ENCODE peak calls at places on chromosomes 16 and 17, in ten cellular contexts. V is IMR-90, X is PC-3, Y is fibroblast of lung, T is MM.1S, Z is GM23248, H is mammary epithelial cell, W is Karpas-422, C is H9, R is trophoblast cell. M is an unnamed sample.

GRCh38 chr16:67542464-67542863 is 13.8 kb downstream of the RIPOR1 start:
- DNase-seq in T (peak), R (no peak), V (peak), Z (peak), W (peak), Y (peak), C (peak), X (peak), H (peak), M (peak)

GRCh38 chr16:84598391-84598750 is 19.5 kb downstream of the COTL1 start:
- DNase-seq in W (peak), R (no peak), T (no peak), C (no peak), Y (no peak), V (no peak), X (no peak), H (no peak), Z (no peak), M (no peak)

GRCh38 chr16:56603589-56603988 is 4.8 kb upstream of the MT2A start:
- DNase-seq in T (peak), Z (peak), X (peak), V (peak), W (no peak), Y (peak), H (no peak), R (peak), C (peak), M (no peak)

GRCh38 chr17:77129568-77130301 is 11.0 kb upstream of the SEC14L1 start:
- DNase-seq in T (no peak), W (no peak), V (peak), R (no peak), C (no peak), X (no peak), Z (peak), Y (no peak), H (no peak), M (no peak)

GRCh38 chr16:49416276-49416675 is 42.7 kb downstream of the C16orf78 start:
- DNase-seq in T (no peak), W (no peak), Y (no peak), H (no peak), V (no peak), Z (no peak), C (no peak), X (no peak), R (no peak), M (no peak)

GRCh38 chr17:40453881-40454630 is 10.8 kb downstream of the IGFBP4 start:
- DNase-seq in H (no peak), Y (peak), W (no peak), Z (peak), X (no peak), C (no peak), R (no peak), V (peak), T (no peak), M (peak)

GRCh38 chr16:73010150-73010676 is 37.7 kb downstream of the ZFHX3 start:
- DNase-seq in V (no peak), Z (no peak), R (no peak), T (no peak), X (peak), W (no peak), H (no peak), C (no peak), Y (no peak), M (no peak)

GRCh38 chr17:312476-313148 is 40.0 kb downstream of the RPH3AL start:
- DNase-seq in Z (no peak), W (no peak), C (no peak), Y (no peak), X (no peak), V (no peak), R (no peak), T (no peak), H (no peak), M (no peak)

GRCh38 chr16:84844049-84844350 is 24.2 kb downstream of the CRISPLD2 start:
- DNase-seq in Z (no peak), R (no peak), H (no peak), C (no peak), W (no peak), T (no peak), Y (no peak), V (no peak), X (no peak), M (no peak)

GRCh38 chr16:2015947-2016208 is 3.7 kb upstream of the NPW start:
- DNase-seq in C (no peak), Y (no peak), H (no peak), R (no peak), T (no peak), V (no peak), X (no peak), Z (no peak), W (no peak), M (no peak)
- H3K9ac ChIP-seq in C (no peak), Y (no peak), H (no peak), R (no peak), T (no peak), V (no peak), X (peak), Z (no peak), W (no peak), M (no peak)

DNA sequence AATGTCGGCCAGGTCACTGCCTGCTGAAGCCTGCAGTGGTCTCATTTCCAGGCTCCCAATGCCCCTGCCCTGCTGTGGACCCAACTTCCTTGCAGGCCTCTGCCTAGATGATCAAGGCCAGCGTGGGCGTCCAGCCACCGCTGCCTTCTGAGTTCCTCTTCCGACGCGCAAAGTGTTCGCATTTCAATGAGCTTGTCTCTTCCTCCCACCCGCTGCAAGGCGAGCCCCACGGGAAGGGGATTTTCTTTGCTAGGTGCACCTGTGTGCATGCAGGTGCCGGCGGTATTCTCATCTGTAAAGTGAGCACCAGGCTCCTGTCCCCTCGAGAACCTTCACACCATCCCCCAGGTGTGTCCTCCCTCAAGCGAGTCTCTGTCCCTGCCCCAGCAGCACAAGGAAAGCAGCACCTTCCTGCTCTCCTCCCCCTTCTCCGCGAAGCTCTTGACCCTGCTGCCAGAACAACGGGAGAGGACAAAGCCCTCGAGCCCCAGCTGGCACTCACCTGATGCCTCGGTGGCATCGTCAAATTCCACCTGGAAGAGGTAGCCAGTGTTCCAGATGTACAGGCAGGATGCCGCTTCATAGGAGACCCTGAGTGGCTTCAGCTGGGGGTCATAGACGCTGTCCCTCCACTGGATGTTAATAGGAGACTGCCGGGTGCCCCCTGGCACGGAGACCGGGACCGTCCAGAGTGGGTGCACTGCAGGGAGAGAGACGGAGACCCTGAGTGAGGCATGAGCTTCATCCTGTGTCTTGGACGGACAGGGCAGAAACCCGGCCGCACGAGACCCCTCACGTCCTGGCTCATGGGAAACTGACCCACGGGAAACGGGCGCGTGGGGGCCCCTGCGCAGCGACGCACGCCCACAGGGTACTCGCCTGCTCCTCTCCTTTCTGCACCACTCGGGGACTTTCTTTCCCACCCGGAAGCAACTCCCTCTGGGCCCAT is 9.8 kb downstream of the CA5A start:
- DNase-seq in W (no peak), C (no peak), H (no peak), Y (no peak), Z (no peak), V (no peak), T (no peak), X (no peak), R (no peak), M (no peak)
- H3K4me2 ChIP-seq in W (no peak), C (no peak), H (no peak), Y (no peak), Z (no peak), V (no peak), T (no peak), X (no peak), R (no peak), M (no peak)

GRCh38 chr17:48483471-48484131 is 47.2 kb downstream of the HOXB1 start:
- DNase-seq in C (no peak), Y (peak), X (peak), H (peak), V (peak), Z (peak), R (peak), T (peak), W (peak), M (peak)

GRCh38 chr17:48483004-48483403 is 47.8 kb downstream of the HOXB1 start:
- DNase-seq in C (no peak), W (no peak), X (no peak), V (no peak), H (no peak), Y (no peak), R (no peak), Z (peak), T (no peak), M (no peak)

GRCh38 chr17:48484850-48485249 is 46.0 kb downstream of the HOXB1 start:
- DNase-seq in W (no peak), V (peak), R (no peak), C (no peak), Y (peak), H (peak), X (peak), T (no peak), Z (peak), M (peak)

GRCh38 chr17:48486557-48486956 is 44.3 kb downstream of the HOXB1 start:
- DNase-seq in H (peak), Z (peak), W (no peak), V (peak), R (peak), C (no peak), T (no peak), Y (peak), X (peak), M (peak)

DNA sequence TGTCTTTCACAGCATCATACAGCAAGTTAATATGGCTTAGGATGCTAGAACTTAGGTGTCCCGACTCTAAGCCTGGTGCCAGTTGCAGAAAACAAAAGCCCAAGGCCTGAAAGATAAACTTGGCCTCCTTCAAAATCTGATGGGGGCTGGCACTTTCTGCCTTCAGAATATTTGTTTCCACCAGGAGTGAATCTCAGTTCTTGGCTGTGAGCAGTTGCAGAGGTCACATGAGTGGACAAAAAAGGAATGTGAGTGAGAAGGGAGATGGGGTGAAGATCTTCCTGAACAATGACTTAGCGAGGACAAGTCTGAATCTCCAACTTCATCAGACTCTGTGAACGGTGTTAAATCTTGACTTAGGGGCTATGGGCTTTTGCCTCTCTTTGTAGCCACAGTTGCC is 46.6 kb downstream of the HOXB1 start:
- DNase-seq in X (peak), R (no peak), C (no peak), V (peak), W (no peak), Y (peak), T (no peak), Z (peak), H (no peak), M (peak)
- H3K9ac ChIP-seq in X (peak), R (no peak), C (no peak), V (peak), W (peak), Y (no peak), T (peak), Z (peak), H (peak), M (peak)

GRCh38 chr17:67390006-67390645 is 13.0 kb downstream of the PITPNC1 start:
- DNase-seq in C (no peak), Y (no peak), Z (no peak), T (no peak), R (no peak), H (no peak), W (no peak), X (no peak), V (peak), M (no peak)
- H3K4me2 ChIP-seq in C (no peak), Y (peak), Z (peak), T (no peak), R (no peak), H (peak), W (no peak), X (peak), V (peak), M (peak)

DNA sequence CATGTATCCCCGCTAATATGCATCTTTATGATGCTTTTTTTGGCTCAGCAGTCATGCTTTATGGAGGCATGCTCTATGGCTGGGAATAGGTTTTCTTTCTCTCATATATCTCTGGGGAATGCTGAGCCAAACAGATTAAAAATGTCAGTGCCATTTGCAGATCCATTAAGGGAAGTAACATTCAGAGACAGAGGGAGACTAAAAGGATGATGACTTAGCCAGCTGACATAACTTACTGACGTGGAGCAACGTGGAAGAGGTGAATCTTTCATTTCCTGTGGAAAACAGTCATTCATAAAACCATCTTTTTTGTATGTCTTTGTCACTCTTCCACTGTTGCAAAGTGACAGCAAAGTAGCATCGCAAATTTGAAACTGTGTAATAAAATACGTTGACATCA is 30.1 kb downstream of the KCNJ16 start:
- DNase-seq in X (no peak), C (no peak), V (no peak), H (no peak), R (no peak), Y (peak), Z (no peak), T (no peak), W (no peak), M (peak)
- H3K9ac ChIP-seq in X (no peak), C (no peak), V (no peak), H (no peak), R (no peak), Y (no peak), Z (no peak), T (no peak), W (no peak), M (no peak)

GRCh38 chr16:22635345-22635744 is 124.7 kb downstream of the NPIPB5 start:
- DNase-seq in Y (peak), V (no peak), C (peak), H (no peak), R (no peak), Z (peak), W (no peak), X (no peak), T (no peak), M (no peak)
- H3K4me2 ChIP-seq in Y (no peak), V (no peak), C (peak), H (no peak), R (no peak), Z (no peak), W (no peak), X (no peak), T (no peak), M (no peak)

M was measured in astrocyte.